ENCODE peak calls at places on chromosomes 1 and 21, in four cellular contexts. J, L, T and Q are unnamed samples.
A peak's percentile ranks its signal among the peaks of the same experiment; 100 is the strongest.

GRCh38 chr1:21670956-21671902 is 2.1 kb upstream of the RAP1GAP start:
- DNase-seq in J (no peak), L (no peak), T (no peak), Q (no peak)

GRCh38 chr1:22420456-22421053 is 31.1 kb upstream of the ZBTB40 start:
- DNase-seq in J (peak; percentile 90), L (peak; percentile 91), T (peak; percentile 82), Q (peak; percentile 11)

GRCh38 chr1:5448486-5448885 is 543.7 kb downstream of the NPHP4 start:
- DNase-seq in J (no peak), L (no peak), T (no peak), Q (peak; percentile 32)

GRCh38 chr1:15994590-15995351 is 9.3 kb upstream of the SRARP start:
- DNase-seq in J (peak; percentile 80), L (peak; percentile 73), T (peak; percentile 73), Q (no peak)

GRCh38 chr1:31154632-31155215 is 85.0 kb downstream of the NKAIN1 start:
- DNase-seq in J (peak; percentile 86), L (peak; percentile 79), T (peak; percentile 46), Q (peak; percentile 56)

GRCh38 chr1:15220825-15221431 is 26.1 kb upstream of the FHAD1 start:
- DNase-seq in J (no peak), L (no peak), T (no peak), Q (no peak)

GRCh38 chr1:173406783-173407230 is 70.3 kb upstream of the PRDX6 start:
- DNase-seq in J (no peak), L (no peak), T (no peak), Q (no peak)

GRCh38 chr1:150429805-150430204 is 57.4 kb upstream of the TARS2 start:
- DNase-seq in J (no peak), L (peak; percentile 43), T (no peak), Q (no peak)

GRCh38 chr1:205961970-205962820 is 18.9 kb upstream of the SLC26A9 start:
- DNase-seq in J (peak; percentile 53), L (no peak), T (no peak), Q (no peak)

GRCh38 chr1:7407547-7407895 is 363.6 kb upstream of the VAMP3 start:
- DNase-seq in J (no peak), L (no peak), T (no peak), Q (peak; percentile 6)

GRCh38 chr1:7410156-7410555 is 360.9 kb upstream of the VAMP3 start:
- DNase-seq in J (peak; percentile 28), L (no peak), T (no peak), Q (peak; percentile 32)

GRCh38 chr1:7408771-7409150 is 362.3 kb upstream of the VAMP3 start:
- DNase-seq in J (no peak), L (no peak), T (peak; percentile 36), Q (peak; percentile 17)

GRCh38 chr1:7407980-7408770 is 362.9 kb upstream of the VAMP3 start:
- DNase-seq in J (peak; percentile 34), L (no peak), T (no peak), Q (no peak)

GRCh38 chr1:7409278-7409677 is 361.8 kb upstream of the VAMP3 start:
- DNase-seq in J (peak; percentile 23), L (no peak), T (no peak), Q (peak; percentile 43)
- H3K4me3 ChIP-seq in J (no peak overlapping the region), L (no peak overlapping the region), T (no peak overlapping the region), Q (no peak overlapping the region)

GRCh38 chr1:17691147-17691634 is 63.9 kb upstream of the ACTL8 start:
- DNase-seq in J (no peak), L (peak; percentile 14), T (no peak), Q (no peak)
- H3K4me3 ChIP-seq in J (no peak overlapping the region), L (no peak overlapping the region), T (no peak overlapping the region), Q (no peak overlapping the region)

DNA sequence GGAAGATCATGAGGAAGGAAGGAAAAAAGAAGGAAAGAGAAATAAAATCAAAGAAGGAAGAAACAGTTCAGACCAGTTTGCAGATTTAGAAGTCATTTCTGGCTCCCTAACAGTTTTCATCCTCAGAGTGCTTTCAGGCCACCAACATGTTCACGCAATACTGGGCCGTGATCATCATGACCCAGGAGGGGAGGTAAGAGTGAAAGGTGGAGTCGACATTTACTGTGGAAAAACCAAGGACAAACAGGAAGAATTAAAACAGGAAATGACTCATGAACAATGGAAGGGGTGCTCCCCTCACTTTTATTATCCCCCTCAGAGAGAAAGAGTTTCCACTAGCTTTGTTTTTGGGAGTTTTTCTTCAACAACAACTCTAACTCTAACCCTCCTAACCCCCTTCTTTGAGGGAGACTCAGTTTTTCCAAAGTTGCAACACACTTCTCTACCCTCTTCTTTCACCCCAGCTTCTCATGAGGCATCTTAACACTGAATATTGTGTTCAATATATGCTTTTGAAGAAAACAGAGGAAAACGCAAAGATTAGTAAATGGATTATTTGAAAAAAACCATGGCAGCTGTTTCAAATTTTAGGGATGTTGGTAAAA is 60.4 kb downstream of the VANGL2 start:
- DNase-seq in J (no peak), L (no peak), T (no peak), Q (no peak)
- H3K4me3 ChIP-seq in J (no peak overlapping the region), L (no peak overlapping the region), T (no peak overlapping the region), Q (no peak overlapping the region)

GRCh38 chr1:154500533-154500932 is 1.5 kb upstream of the TDRD10 start:
- DNase-seq in J (no peak), L (no peak), T (no peak), Q (no peak)

GRCh38 chr1:154501423-154502065 is 475 bp upstream of the TDRD10 start:
- DNase-seq in J (peak; percentile 76), L (no peak), T (no peak), Q (peak; percentile 9)

GRCh38 chr1:154497026-154497806 is 4.8 kb upstream of the TDRD10 start:
- DNase-seq in J (no peak), L (peak; percentile 8), T (no peak), Q (no peak)

GRCh38 chr1:154502066-154502741 is at the start of the genes SHE and TDRD10:
- DNase-seq in J (peak; percentile 57), L (no peak), T (no peak), Q (peak; percentile 50)

GRCh38 chr1:154499446-154499845 is 2.6 kb upstream of the TDRD10 start:
- DNase-seq in J (no peak), L (no peak), T (no peak), Q (no peak)
- H3K4me3 ChIP-seq in J (no peak overlapping the region), L (no peak overlapping the region), T (no peak overlapping the region), Q (no peak overlapping the region)

DNA sequence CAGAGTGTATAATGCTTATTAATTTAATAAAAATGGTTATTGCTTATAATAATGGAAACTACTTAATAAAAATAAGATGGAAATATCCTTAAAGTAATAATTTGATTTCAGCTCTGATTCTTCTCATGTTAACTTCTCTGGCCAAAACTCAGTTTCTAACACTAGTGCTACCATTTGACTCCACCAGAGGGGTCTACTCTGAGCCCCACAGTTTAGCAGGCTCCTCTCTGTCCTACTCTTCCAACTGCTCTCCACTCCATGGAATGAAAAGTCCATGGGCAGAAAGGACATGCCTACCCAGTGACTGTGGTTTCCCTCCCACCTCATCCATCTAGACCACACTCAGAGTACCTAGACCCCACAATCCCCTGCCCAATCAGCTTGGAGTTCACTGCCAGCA is 489.1 kb upstream of the CAMK1G start:
- DNase-seq in J (no peak), L (no peak), T (no peak), Q (no peak)
- H3K4me3 ChIP-seq in J (no peak overlapping the region), L (no peak overlapping the region), T (no peak overlapping the region), Q (no peak overlapping the region)

DNA sequence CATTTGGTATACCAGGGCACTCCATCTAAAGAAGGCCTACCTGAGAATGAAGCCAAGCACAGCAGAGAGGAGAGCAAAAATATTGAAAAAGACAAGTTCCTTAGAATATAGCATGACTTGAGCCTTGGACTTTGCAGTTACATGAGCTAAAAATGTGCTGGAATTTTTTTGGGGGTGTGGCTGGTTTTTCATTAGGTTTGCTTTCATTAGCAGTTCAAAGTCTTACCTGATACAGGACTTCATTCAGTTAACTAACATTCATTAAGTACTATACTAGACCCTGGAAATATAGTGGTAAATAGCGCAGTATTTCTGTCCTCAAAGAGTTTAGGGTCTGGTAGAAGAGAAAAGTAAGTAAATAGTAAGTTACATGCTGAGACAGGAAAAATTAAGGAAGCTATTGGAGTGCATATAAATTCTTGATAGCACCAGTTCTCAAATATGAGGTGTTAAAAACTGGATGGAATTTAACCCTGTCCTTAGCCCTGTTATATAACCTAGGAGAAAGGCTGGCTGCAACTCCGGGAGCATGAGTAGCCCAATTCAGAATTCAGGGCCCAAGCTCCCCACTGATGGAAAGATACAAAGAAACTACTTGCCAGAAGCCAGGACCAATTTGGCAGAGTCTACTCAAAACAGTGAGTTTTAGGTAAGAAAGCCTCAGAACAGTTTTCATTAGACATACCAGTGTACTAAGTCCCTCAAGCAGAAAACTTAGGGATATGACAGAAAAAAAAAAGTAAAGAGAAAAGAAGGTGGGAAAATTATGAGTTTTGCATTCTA is 3.1 kb upstream of the DOCK7 start:
- DNase-seq in J (no peak), L (no peak), T (no peak), Q (no peak)
- H3K4me3 ChIP-seq in J (no peak overlapping the region), L (no peak overlapping the region), T (no peak overlapping the region), Q (no peak overlapping the region)

GRCh38 chr1:114088392-114089299 is 65.0 kb downstream of the SYT6 start:
- DNase-seq in J (no peak), L (no peak), T (no peak), Q (no peak)
- H3K4me3 ChIP-seq in J (no peak overlapping the region), L (no peak overlapping the region), T (no peak overlapping the region), Q (no peak overlapping the region)

GRCh38 chr21:35026153-35026499 is 23.0 kb downstream of the RUNX1 start:
- DNase-seq in J (no peak), L (peak; percentile 21), T (no peak), Q (no peak)
- H3K4me3 ChIP-seq in J (no peak overlapping the region), L (no peak overlapping the region), T (no peak overlapping the region), Q (peak overlapping the region; percentile 32)

GRCh38 chr21:40577285-40578043 is 269.5 kb downstream of the DSCAM start:
- DNase-seq in J (no peak), L (no peak), T (no peak), Q (no peak)

DNA sequence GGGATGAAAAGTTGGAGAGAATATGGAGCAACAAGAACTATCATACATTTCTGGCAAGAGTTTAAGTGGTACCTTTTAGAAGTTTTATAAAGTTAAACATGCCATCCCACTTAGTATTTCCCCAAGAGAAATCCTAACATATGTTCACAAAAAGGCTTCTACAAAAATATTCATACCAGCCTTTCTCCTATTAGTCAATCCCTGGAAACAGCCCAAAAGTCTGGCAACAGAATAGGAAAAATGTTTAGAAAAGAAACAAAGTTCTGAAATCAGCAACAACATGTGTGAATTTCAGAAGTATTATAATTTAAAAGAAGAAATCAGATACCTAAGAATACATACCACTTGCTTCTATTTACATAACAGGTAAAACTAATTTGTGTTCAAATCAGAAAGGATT is 271.0 kb downstream of the DSCAM start:
- DNase-seq in J (no peak), L (no peak), T (no peak), Q (no peak)
- H3K4me3 ChIP-seq in J (no peak overlapping the region), L (no peak overlapping the region), T (no peak overlapping the region), Q (no peak overlapping the region)